ENCODE peak calls at places on chromosomes 7 and 10, in four cellular contexts. V is astrocyte, R is neural progenitor cell, H is fibroblast of lung. F is an unnamed sample.

GRCh38 chr10:79377557-79378382 is 30.5 kb downstream of the PPIF start:
- DNase-seq in V (no peak), R (no peak), H (no peak), F (no peak)

GRCh38 chr7:100568176-100568935 is 5.3 kb downstream of the SAP25 start:
- DNase-seq in V (no peak), R (no peak), H (no peak), F (no peak)

GRCh38 chr7:152870106-152870693 is 110.6 kb downstream of the ACTR3B start:
- DNase-seq in V (no peak), R (no peak), H (no peak), F (no peak)

GRCh38 chr7:40746841-40747556 is 612.2 kb downstream of the SUGCT start:
- DNase-seq in V (no peak), R (no peak), H (peak; percentile 57), F (no peak)

GRCh38 chr10:99984201-99984600 is 25.5 kb downstream of the DNMBP start:
- DNase-seq in V (peak; percentile 45), R (no peak), H (peak; percentile 71), F (no peak)

GRCh38 chr10:51389415-51390342 is 309.7 kb downstream of the CSTF2T start:
- DNase-seq in V (peak; percentile 100), R (peak; percentile 78), H (peak; percentile 99), F (no peak)

GRCh38 chr10:62384447-62385081 is 10.4 kb downstream of the ZNF365 start:
- DNase-seq in V (peak; percentile 55), R (no peak), H (no peak), F (peak; percentile 55)

GRCh38 chr7:15007507-15007906 is 105.0 kb upstream of the DGKB start:
- DNase-seq in V (no peak), R (peak; percentile 58), H (peak; percentile 11), F (no peak)

DNA sequence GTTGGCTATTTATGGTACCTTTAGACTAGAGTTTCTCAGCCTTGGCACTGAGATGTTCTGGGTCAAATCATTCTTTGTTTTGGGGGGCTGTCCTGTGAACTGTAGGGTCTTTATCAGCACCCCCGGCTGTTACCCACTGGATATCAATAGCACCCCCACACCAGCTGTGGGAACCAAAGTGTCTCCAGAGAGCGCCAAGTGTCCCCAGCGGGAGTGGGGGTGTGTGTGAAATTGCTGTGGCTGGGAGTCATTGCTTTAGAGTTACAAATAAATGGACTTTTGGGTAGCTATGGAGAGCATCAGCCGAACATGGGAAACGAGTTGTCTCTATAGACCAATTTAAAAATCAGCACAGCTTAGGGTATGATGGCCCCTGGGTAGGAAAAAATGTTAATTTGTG is 111.3 kb upstream of the C1QL3 start:
- DNase-seq in V (no peak), R (no peak), H (no peak), F (no peak)
- H3K4me3 ChIP-seq in V (no peak overlapping the region), R (no peak overlapping the region), H (no peak overlapping the region), F (no peak overlapping the region)

DNA sequence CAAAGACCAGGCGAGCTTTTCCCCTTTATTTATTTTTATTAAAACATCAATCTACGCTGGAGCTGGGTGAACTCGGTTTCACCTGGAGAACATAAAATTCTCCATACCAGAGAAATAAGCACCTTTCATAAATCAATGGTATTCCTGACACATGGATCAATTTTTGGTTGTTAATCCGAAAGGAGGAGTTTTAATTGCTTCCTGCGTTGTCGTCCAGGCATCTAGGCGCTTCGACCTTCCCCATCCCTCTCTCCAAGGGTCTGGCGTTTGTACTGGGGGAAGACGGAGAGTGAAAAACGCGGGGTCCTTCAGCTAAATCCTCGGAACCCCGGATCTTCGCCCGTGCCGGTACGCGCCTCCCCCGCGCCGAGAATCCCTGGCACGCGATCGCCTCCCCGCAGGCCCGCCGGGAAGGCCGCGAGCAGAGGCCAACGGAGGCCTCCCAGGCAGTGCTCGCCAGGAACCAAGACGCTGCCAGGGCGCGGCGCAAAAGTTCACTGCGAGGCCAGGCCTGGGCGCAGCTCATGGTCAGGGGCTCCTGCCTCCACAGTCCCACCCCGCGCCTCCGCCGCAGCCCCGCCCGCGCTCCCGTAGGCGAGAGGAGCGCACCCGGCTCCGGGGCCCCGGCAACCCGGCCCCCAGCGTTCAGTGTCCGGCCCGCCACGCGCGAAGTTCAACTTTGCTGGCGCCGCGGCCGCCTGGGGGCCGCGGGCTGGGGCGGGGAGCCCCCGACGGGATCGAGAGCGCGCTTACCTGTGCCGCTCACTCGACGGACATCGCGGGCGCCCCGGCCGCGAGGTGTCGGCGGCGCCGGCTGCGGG is 8.3 kb upstream of the EBF3 start:
- DNase-seq in V (no peak), R (peak; percentile 55), H (no peak), F (no peak)
- TF ChIP-seq EZH2 in V (peak; percentile 93), R (peak; percentile 86), H (peak; percentile 27), F (no peak)

DNA sequence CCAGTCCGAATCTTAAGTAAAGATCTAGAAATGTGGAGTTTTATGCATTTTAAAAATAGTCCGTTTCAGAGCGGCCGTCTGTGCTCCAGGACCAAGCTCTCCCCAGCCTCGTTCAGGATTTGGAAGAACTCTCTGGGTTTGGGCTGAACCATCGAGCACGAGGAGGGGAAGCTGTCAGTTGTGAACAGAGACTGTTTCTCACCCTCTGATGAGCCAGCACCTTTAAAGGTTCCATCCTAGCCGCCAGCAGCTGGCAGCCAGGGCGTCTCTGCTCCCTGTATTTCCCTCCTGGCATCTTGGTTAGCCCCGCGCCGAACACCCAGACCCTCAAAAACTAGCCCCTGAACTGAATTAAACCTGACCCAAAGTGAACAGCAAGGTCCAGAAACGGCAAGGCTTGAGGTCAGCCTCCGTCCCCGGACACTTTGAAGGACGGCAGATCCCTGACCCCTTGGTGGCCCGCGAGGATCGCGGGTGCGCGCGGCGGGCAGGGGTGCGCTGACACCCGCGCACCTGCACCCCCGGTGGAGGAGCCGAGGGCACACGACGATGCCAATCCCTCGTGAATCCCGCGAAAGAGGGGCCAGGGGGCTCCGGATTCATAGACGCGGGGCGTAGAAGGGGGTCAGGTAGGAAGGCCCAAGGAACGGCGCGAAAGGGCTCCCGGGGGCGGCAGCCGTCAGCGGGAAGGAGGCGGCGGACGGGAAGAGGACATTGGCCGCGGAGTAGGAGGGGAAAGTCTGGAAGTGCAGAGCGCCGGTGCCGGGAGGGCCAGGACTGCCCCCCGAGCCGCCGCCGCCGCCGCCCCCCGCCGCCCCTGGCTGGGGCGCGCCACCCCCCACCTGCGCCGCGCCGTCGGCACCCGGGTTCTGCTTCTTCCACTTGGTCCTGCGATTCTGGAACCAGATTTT is 2.8 kb downstream of the NKX1-2 start:
- DNase-seq in V (no peak), R (no peak), H (no peak), F (no peak)
- H3K4me3 ChIP-seq in V (no peak overlapping the region), R (peak overlapping the region; percentile 66), H (no peak overlapping the region), F (no peak overlapping the region)

GRCh38 chr10:125026974-125027735 is 85.2 kb downstream of the ZRANB1 start:
- DNase-seq in V (no peak), R (no peak), H (no peak), F (no peak)

GRCh38 chr10:125029584-125030242 is 87.8 kb downstream of the ZRANB1 start:
- DNase-seq in V (peak; percentile 67), R (no peak), H (peak; percentile 50), F (no peak)

GRCh38 chr10:125028291-125028867 is 86.5 kb downstream of the ZRANB1 start:
- DNase-seq in V (peak; percentile 39), R (peak; percentile 55), H (no peak), F (no peak)

GRCh38 chr10:125026036-125026931 is 84.4 kb downstream of the ZRANB1 start:
- DNase-seq in V (no peak), R (no peak), H (no peak), F (no peak)

DNA sequence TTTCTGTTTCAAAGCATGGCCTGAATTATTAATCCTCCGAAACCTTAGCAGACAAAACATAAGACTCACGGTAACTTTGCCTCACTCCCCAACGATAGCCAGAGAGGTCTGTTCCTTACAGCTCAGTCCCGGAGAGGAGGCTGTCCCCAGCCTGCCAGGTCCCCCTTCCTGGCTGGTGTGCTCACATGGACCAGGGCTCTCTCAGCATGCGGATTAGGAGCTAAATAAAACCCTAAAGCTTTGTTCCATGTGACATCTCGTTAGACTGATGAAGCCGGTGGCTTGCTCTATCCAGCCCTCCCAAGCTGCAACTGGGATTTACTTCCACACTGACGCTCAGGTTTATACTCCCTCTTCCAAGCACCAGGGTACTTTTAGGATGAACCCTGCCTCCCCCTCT is 86.0 kb downstream of the ZRANB1 start:
- DNase-seq in V (no peak), R (peak; percentile 75), H (no peak), F (no peak)
- TF ChIP-seq EZH2 in V (no peak), R (no peak), H (no peak), F (no peak)

DNA sequence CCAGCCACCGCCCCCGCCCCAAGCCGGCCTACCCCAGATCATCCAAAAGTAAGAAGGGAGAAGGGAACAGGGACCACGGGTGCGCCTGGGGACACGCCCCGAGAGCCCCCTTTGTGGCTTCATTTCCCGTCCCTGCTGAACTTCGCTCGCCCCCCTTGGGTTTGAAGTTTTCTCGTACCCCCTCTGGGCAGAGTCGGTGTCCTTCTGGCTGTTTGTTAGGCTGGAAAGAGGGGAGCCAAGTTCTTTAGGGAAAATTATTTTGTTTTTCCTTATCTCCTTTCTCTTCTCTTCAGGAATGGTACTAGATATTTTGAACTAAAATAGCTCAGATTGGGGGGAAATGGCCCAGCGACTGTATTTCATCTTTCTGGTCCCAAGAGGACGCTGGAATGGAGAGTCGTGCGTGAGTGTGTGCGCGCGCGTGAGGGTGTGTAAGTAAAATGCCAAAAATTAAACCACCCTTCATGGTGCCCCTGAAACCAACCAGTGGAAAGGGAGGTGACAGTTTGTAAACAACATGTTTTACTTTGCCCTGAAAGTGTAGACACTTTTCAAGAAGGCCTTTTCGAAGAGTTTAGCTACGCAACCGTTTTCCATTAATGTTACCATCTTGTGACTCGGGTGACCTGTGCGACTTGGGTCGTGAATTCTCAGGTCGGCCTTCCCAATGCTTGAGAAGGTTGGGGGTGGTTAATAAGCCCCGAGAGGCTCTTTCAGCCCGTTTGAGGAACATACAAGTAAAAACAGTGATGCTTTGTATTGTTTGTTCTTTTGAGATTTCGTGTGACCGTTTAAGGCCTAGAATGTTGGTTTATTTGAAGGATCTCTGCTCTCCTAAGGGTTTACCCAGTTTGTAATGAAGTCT is 694 bp downstream of the RBM20 start:
- DNase-seq in V (no peak), R (peak; percentile 27), H (no peak), F (no peak)
- H3K4me3 ChIP-seq in V (peak overlapping the region; percentile 62), R (peak overlapping the region; percentile 69), H (no peak overlapping the region), F (peak overlapping the region; percentile 56)

DNA sequence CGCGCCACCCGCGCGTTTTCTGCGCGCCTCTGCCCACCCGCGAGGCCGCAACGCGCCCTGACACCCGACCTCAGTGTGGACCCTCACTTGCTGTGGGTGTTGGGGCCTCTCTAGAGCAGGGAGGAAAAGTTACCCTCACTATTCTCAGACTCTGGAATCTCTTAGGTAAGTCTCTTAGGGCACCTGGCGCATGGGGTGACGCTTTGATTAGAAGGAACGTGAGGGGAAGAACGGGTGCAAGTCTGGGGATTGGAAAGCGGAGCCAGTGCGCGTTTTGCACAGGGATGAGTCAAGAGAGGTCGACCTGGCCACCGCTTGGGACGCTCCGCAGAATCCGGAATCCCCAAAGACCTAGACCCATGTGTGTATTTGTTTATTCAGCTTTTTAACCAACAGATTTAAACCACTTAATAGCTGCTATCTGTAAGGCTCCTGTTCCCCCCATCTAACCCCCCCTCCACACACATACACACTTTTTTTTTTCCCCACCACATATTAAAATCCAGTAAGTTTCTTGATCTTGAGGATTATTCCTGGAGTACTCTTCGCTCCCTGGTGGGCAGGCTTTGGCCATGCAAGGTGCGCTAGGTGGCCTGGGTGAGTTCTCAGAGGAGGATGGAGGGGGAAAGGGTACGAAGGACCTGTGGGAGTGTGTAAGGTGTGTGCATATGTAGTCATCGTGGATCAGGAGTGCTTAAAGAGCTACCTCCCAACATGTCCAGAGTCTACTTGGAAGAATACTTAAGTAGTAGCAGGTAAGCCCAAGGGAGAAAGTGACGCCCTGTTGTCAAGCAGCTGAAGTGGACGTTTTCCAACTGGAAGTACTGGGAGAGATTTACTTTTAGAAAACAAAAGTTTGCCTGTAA is 169.1 kb upstream of the PPP1R3A start:
- DNase-seq in V (no peak), R (peak; percentile 42), H (no peak), F (peak; percentile 9)
- TF ChIP-seq EZH2 in V (peak; percentile 67), R (peak; percentile 81), H (no peak), F (no peak)